ENCODE peak calls at places on chromosomes 1 and 21, in seven cellular contexts. L is fibroblast of pulmonary artery, J is HFFc6, N is heart left ventricle, G is ovary, Y is AG09309, S is fibroblast of the aortic adventitia. H is an unnamed sample.

GRCh38 chr1:53754484-53755312 is 15.7 kb upstream of the GLIS1 start:
- DNase-seq in L (peak; percentile 83), J (peak; percentile 61), N (no peak), G (no peak), Y (no peak), S (peak; percentile 83), H (peak; percentile 38)

GRCh38 chr1:15355968-15356621 is 53.6 kb upstream of the EFHD2 start:
- DNase-seq in L (no peak), J (peak; percentile 78), N (no peak), G (no peak), Y (no peak), S (no peak), H (no peak)

GRCh38 chr1:227764019-227764391 is 28.8 kb downstream of the SNAP47 start:
- DNase-seq in L (no peak), J (peak; percentile 82), N (no peak), G (no peak), Y (no peak), S (no peak), H (no peak)

GRCh38 chr1:161934278-161934608 is 89.4 kb downstream of the OLFML2B start:
- DNase-seq in L (no peak), J (no peak), N (no peak), G (no peak), Y (no peak), S (no peak), H (no peak)

GRCh38 chr1:244022301-244022700 is 28.8 kb upstream of the ZBTB18 start:
- DNase-seq in L (peak; percentile 67), J (peak; percentile 78), N (no peak), G (no peak), Y (peak; percentile 38), S (peak; percentile 60), H (no peak)

GRCh38 chr1:71621785-71622184 is 541.0 kb upstream of the ZRANB2 start:
- DNase-seq in L (no peak), J (peak; percentile 54), N (no peak), G (no peak), Y (peak; percentile 24), S (peak; percentile 51), H (no peak)

GRCh38 chr1:232177438-232177837 is 452.5 kb downstream of the SIPA1L2 start:
- DNase-seq in L (no peak), J (no peak), N (no peak), G (no peak), Y (no peak), S (no peak), H (no peak)

GRCh38 chr21:31730687-31731111 is 1.2 kb downstream of the SCAF4 start:
- DNase-seq in L (peak; percentile 42), J (peak; percentile 21), N (no peak), G (no peak), Y (no peak), S (peak; percentile 40), H (no peak)

GRCh38 chr1:110960777-110961420 is 2.8 kb downstream of the LRIF1 start:
- DNase-seq in L (no peak), J (no peak), N (no peak), G (no peak), Y (no peak), S (no peak), H (no peak)

GRCh38 chr1:110962892-110963665 is 643 bp downstream of the LRIF1 start:
- DNase-seq in L (peak; percentile 89), J (peak; percentile 81), N (peak; percentile 67), G (peak; percentile 49), Y (peak; percentile 81), S (peak; percentile 87), H (peak; percentile 48)

GRCh38 chr1:110961902-110962301 is 1.8 kb downstream of the LRIF1 start:
- DNase-seq in L (no peak), J (no peak), N (no peak), G (no peak), Y (no peak), S (no peak), H (no peak)

GRCh38 chr1:110964400-110964903 is 730 bp upstream of the LRIF1 start:
- DNase-seq in L (no peak), J (no peak), N (no peak), G (no peak), Y (no peak), S (no peak), H (no peak)

GRCh38 chr1:110963666-110964399 is at the start of gene LRIF1:
- DNase-seq in L (peak; percentile 100), J (peak; percentile 99), N (peak; percentile 100), G (peak; percentile 99), Y (peak; percentile 99), S (peak; percentile 99), H (peak; percentile 99)
- TF ChIP-seq CTCF in L (peak; percentile 45), J (peak; percentile 41), N (peak; percentile 51), G (peak; percentile 77), Y (peak; percentile 52), S (peak; percentile 68), H (peak; percentile 50)

DNA sequence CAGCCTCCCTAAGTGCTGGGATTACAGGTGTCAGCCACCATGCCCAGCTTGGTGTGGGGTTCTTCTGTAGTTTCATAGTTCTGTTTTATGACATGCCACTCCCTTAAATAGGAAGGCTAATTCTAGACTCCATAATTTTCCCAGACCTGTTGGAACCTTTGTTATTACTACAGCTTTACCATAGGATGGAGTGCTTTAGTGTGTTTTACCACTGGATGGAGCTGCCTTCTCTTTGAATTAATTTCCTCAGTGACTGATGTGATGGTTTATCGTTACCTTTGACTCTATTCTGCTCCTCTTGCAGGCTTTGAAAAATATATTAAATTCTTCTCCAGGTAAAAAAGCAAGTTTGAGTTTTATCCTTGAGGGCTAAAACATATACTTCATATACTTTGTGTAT is 84.6 kb upstream of the NEK7 start:
- DNase-seq in L (peak; percentile 42), J (peak; percentile 11), N (no peak), G (no peak), Y (no peak), S (peak; percentile 35), H (no peak)
- TF ChIP-seq CTCF in L (peak; percentile 47), J (peak; percentile 55), N (no peak), G (no peak), Y (peak; percentile 48), S (peak; percentile 43), H (no peak)

GRCh38 chr1:222045236-222045635 is 303.3 kb upstream of the DUSP10 start:
- DNase-seq in L (no peak), J (no peak), N (no peak), G (no peak), Y (no peak), S (no peak), H (no peak)
- TF ChIP-seq CTCF in L (no peak), J (no peak), N (no peak), G (no peak), Y (no peak), S (no peak), H (no peak)

DNA sequence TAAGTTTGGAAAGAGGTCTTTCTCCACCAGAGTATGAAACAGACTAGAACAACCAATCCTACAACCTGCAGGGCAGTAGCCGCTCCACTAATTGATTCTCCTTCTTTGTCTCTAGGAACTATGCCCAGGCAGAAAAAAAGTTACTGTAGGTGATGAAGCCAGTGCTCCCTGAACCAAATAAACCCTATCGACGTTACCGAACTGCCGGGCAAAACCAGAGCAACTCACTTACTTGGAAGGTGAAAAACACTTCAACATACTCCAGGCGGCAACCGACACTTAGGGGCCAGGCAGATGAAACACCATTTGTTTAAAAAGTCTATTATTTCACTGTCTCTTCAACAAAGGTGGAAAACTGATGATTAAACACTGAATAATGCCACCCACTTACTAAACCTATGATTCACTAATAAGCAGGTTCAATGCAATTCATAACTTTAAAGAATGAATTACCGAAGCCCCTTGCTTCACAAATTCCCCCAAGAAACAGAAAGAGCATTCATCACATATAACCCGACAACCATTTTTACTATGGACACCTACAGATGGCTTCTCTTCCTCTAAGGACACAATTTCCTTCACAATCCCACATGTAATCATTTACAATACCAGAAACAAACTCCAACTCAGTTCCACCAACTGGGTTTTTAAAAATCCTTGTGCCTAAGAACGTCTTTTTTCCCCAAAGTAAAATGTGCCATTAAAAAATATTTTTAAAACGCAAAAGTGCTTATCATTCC is 1.5 kb downstream of the NRIP1 start:
- DNase-seq in L (peak; percentile 24), J (no peak), N (no peak), G (no peak), Y (no peak), S (peak; percentile 36), H (no peak)
- TF ChIP-seq CTCF in L (no peak), J (no peak), N (no peak), G (no peak), Y (no peak), S (peak; percentile 17), H (no peak)

DNA sequence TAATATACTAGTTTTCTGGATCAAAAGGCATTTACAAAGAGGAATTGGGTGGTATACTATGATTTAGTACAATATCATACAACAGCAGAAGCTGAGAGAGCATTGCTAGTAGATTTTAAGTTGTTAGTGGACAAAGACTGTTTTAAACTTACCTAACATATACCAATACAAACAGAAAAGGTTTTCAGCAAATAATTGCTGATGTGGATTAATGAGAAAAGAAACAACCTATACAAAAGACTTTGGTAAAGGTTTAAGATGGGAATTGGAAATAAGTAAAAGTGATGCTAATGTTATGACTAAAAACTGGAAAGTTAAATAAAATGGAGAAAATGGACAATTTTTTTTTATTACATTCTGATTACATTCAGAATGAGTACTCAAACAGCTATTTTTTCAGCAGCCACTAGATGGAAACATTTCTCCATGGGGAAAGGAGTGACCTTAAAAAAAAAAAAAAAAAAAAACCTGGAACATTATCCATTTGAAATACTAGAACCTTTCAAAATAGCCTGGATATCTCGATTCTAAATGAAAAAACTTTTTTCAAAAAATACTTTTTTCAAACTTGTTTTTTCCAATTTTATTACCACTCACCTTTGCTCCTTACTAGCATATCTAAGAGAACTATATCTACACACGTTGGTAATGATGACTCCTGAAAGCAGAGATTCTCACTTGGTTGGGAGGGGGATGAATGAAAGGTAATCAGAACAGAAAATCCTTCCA is 55.4 kb downstream of the EPRS1 start:
- DNase-seq in L (peak; percentile 58), J (peak; percentile 48), N (no peak), G (no peak), Y (no peak), S (peak; percentile 65), H (no peak)
- TF ChIP-seq CTCF in L (peak; percentile 66), J (peak; percentile 82), N (peak; percentile 43), G (no peak), Y (peak; percentile 49), S (peak; percentile 74), H (peak; percentile 60)